ENCODE peak calls at places on chromosome 12, in five cellular contexts. N is lower lobe of right lung, A is tibial artery, P is AG04450, G is lung. E is an unnamed sample.

GRCh38 chr12:65533177-65533883 is 254.8 kb downstream of the MSRB3 start:
- DNase-seq in N (no peak), A (no peak), P (no peak), G (no peak), E (no peak)

GRCh38 chr12:84507914-84508313 is 404.7 kb downstream of the SLC6A15 start:
- DNase-seq in N (no peak), A (no peak), P (no peak), G (no peak), E (peak; percentile 20)

GRCh38 chr12:27133022-27133590 is 50.7 kb upstream of the C12orf71 start:
- DNase-seq in N (no peak), A (no peak), P (no peak), G (no peak), E (no peak)

GRCh38 chr12:118544569-118544968 is 168.2 kb downstream of the SUDS3 start:
- DNase-seq in N (no peak), A (no peak), P (no peak), G (no peak), E (no peak)

GRCh38 chr12:64781374-64782029 is 22.3 kb upstream of the GNS start:
- DNase-seq in N (peak; percentile 50), A (no peak), P (no peak), G (peak; percentile 30), E (no peak)

GRCh38 chr12:69173358-69173757 is 66.0 kb upstream of the CPSF6 start:
- DNase-seq in N (no peak), A (no peak), P (no peak), G (no peak), E (no peak)

GRCh38 chr12:89134213-89134770 is 218.0 kb downstream of the DUSP6 start:
- DNase-seq in N (no peak), A (no peak), P (no peak), G (no peak), E (no peak)

GRCh38 chr12:99713946-99714520 is 66.5 kb downstream of the GARIN6 start:
- DNase-seq in N (no peak), A (no peak), P (no peak), G (no peak), E (no peak)

GRCh38 chr12:51531982-51532497 is 59.0 kb upstream of the SCN8A start:
- DNase-seq in N (peak; percentile 72), A (peak; percentile 74), P (peak; percentile 48), G (peak; percentile 77), E (peak; percentile 53)

GRCh38 chr12:86543716-86544115 is 287.5 kb upstream of the MGAT4C start:
- DNase-seq in N (no peak), A (no peak), P (no peak), G (no peak), E (no peak)

GRCh38 chr12:115934046-115934445 is 343.4 kb downstream of the MED13L start:
- DNase-seq in N (no peak), A (peak; percentile 58), P (no peak), G (no peak), E (no peak)

GRCh38 chr12:123134755-123135282 is 16.1 kb downstream of the PITPNM2 start:
- DNase-seq in N (no peak), A (no peak), P (no peak), G (no peak), E (no peak)

GRCh38 chr12:123131879-123132402 is 18.9 kb downstream of the PITPNM2 start:
- DNase-seq in N (peak; percentile 69), A (no peak), P (no peak), G (peak; percentile 61), E (no peak)

GRCh38 chr12:123134265-123134664 is 16.6 kb downstream of the PITPNM2 start:
- DNase-seq in N (peak; percentile 71), A (no peak), P (no peak), G (peak; percentile 73), E (no peak)

GRCh38 chr12:123132951-123133619 is 17.8 kb downstream of the PITPNM2 start:
- DNase-seq in N (no peak), A (no peak), P (no peak), G (no peak), E (no peak)

GRCh38 chr12:123133701-123134100 is 17.2 kb downstream of the PITPNM2 start:
- DNase-seq in N (no peak), A (no peak), P (no peak), G (no peak), E (no peak)
- H3K27me3 ChIP-seq in N (no peaks in the 10 kb centered on the region), A (no peaks in the 10 kb centered on the region), P (no peaks in the 10 kb centered on the region), G (no peaks in the 10 kb centered on the region), E (no peaks in the 10 kb centered on the region)

GRCh38 chr12:111022386-111022785 is 102.0 kb upstream of the MYL2 start:
- DNase-seq in N (no peak), A (no peak), P (no peak), G (no peak), E (no peak)
- H3K27me3 ChIP-seq in N (peaks cover 40% of the 10 kb centered on the region), A (peaks cover 43% of the 10 kb centered on the region), P (no peaks in the 10 kb centered on the region), G (no peaks in the 10 kb centered on the region), E (peaks cover 5% of the 10 kb centered on the region)

GRCh38 chr12:4266990-4267389 is 6.6 kb upstream of the CCND2 start:
- DNase-seq in N (no peak), A (no peak), P (no peak), G (no peak), E (no peak)

GRCh38 chr12:4256043-4256826 is 17.3 kb upstream of the CCND2 start:
- DNase-seq in N (no peak), A (no peak), P (no peak), G (no peak), E (no peak)

GRCh38 chr12:4257442-4257841 is 16.1 kb upstream of the CCND2 start:
- DNase-seq in N (no peak), A (no peak), P (no peak), G (no peak), E (no peak)

GRCh38 chr12:4265280-4265679 is 8.3 kb upstream of the CCND2 start:
- DNase-seq in N (no peak), A (no peak), P (no peak), G (no peak), E (no peak)

DNA sequence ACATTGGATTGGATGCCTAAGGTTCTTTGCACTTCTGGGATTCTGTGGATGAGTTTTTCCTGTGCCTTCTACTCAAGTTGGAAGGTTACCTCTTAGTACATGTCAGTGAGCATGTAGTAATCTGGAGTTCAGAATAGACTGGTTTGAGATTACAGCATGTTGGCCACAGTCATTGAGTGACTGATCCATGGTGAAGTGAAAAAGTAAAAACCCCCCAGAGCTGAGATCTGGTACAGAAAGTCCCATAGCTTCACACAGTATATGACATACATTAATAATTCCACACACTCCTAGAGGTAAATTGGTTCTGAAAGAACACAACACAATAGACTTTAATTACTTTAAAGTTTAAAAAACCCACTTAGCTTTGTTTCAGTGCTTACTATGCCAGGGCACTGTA is 11.9 kb upstream of the CCND2 start:
- DNase-seq in N (no peak), A (no peak), P (no peak), G (no peak), E (no peak)
- H3K27me3 ChIP-seq in N (no peaks in the 10 kb centered on the region), A (no peaks in the 10 kb centered on the region), P (peaks cover 26% of the 10 kb centered on the region), G (no peaks in the 10 kb centered on the region), E (no peaks in the 10 kb centered on the region)

GRCh38 chr12:107318804-107319535 is 225.6 kb upstream of the CRY1 start:
- DNase-seq in N (peak; percentile 47), A (no peak), P (no peak), G (no peak), E (no peak)
- H3K27me3 ChIP-seq in N (peaks cover 80% of the 10 kb centered on the region), A (peaks cover 76% of the 10 kb centered on the region), P (peaks cover 20% of the 10 kb centered on the region), G (peaks cover 17% of the 10 kb centered on the region), E (peaks cover 39% of the 10 kb centered on the region)

DNA sequence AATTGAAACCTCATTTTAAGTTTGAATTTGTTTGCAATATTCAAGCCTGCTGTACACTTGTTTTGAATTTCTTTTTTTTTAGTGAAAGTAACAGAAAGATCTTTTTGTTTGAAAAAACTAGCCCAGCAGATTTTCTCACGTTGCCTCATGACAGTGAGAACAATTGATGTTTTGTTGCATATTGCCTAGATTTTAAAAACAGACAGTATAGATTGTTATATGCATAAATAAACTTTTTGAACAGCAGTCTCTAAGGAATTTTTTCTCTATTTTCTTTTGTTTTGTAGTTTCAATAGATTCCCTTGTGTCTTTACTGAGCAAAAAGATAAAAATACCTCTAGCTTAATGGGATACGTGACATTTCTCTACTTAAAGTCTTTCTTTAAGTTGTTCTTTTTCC is 15.4 kb downstream of the OR6C6 start:
- DNase-seq in N (no peak), A (no peak), P (no peak), G (no peak), E (no peak)
- H3K27me3 ChIP-seq in N (peaks cover 5% of the 10 kb centered on the region), A (no peaks in the 10 kb centered on the region), P (no peaks in the 10 kb centered on the region), G (no peaks in the 10 kb centered on the region), E (no peaks in the 10 kb centered on the region)

GRCh38 chr12:32478858-32479257 is 79.5 kb downstream of the FGD4 start:
- DNase-seq in N (no peak), A (no peak), P (no peak), G (no peak), E (no peak)
- H3K27me3 ChIP-seq in N (no peaks in the 10 kb centered on the region), A (no peaks in the 10 kb centered on the region), P (peaks cover 10% of the 10 kb centered on the region), G (no peaks in the 10 kb centered on the region), E (no peaks in the 10 kb centered on the region)

GRCh38 chr12:53973093-53974042 is at the start of gene HOXC11:
- DNase-seq in N (no peak), A (peak; percentile 78), P (no peak), G (no peak), E (no peak)

GRCh38 chr12:53972722-53973092 is 219 bp upstream of the HOXC11 start:
- DNase-seq in N (no peak), A (no peak), P (no peak), G (no peak), E (no peak)

GRCh38 chr12:53971686-53972085 is 1.2 kb upstream of the HOXC11 start:
- DNase-seq in N (no peak), A (no peak), P (no peak), G (no peak), E (no peak)

GRCh38 chr12:53971129-53971528 is 1.8 kb upstream of the HOXC11 start:
- DNase-seq in N (no peak), A (no peak), P (no peak), G (no peak), E (no peak)

GRCh38 chr12:53972152-53972702 is 699 bp upstream of the HOXC11 start:
- DNase-seq in N (no peak), A (no peak), P (no peak), G (no peak), E (no peak)
- H3K27me3 ChIP-seq in N (peaks cover 98% of the 10 kb centered on the region), A (no peaks in the 10 kb centered on the region), P (peaks cover 97% of the 10 kb centered on the region), G (peaks cover 39% of the 10 kb centered on the region), E (peaks cover 100% of the 10 kb centered on the region)

DNA sequence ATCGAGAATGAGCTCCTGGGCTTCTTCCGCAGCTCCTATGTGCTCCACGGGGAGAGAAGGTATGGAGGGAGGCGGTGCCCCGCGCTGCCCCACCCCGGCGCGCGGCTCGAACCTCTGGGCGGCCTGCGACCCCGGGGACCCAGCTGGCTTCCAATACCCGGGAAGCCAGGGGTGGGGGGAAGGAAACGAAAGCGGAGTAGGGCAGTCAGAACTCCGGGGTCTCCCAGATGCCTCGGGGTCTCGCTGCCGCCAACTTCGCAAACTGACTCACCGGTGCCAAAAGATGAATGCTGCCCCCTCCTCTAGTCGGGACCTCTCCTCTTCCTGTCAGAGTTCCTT is 1.3 kb downstream of the TRHDE start:
- DNase-seq in N (no peak), A (no peak), P (no peak), G (no peak), E (no peak)
- H3K27me3 ChIP-seq in N (peaks cover 32% of the 10 kb centered on the region), A (peaks cover 9% of the 10 kb centered on the region), P (no peaks in the 10 kb centered on the region), G (peaks cover 5% of the 10 kb centered on the region), E (peaks cover 78% of the 10 kb centered on the region)

DNA sequence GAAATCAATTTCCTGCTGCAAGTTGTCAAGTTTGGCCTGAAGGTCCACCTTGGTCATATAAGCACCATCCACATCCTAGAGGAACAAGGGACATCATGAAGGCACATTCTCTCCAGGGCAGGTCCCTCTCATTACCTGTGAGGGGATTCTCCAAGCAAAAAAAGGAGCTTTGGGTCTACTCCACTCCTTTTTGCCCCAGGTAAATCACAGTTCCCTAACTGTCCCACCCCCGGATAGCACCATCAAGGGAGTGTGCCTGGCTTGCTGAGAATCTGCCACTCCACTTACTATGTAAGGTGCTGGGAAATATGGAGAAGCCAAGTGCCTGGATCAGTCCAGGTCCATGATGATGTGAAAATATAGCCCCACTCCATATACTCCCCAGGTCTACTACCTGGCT is 2.5 kb downstream of the KRT1 start:
- DNase-seq in N (no peak), A (no peak), P (no peak), G (no peak), E (no peak)
- H3K27me3 ChIP-seq in N (peaks cover 9% of the 10 kb centered on the region), A (peaks cover 19% of the 10 kb centered on the region), P (peaks cover 11% of the 10 kb centered on the region), G (no peaks in the 10 kb centered on the region), E (peaks cover 14% of the 10 kb centered on the region)

E was measured in heart right ventricle.